ENCODE peak calls at places on chromosomes 7 and 10, in eight cellular contexts. N is prostate gland, D is choroid plexus epithelial cell, H is GM06990, T is AG04450, J is dorsolateral prefrontal cortex, U is tibial artery, Q is fibroblast of the aortic adventitia. S is an unnamed sample.

GRCh38 chr7:112770051-112770450 is 20.1 kb downstream of the TMEM168 start:
- DNase-seq in H (no peak), U (no peak), T (no peak), J (no peak), Q (no peak), D (no peak), N (peak; percentile 81), S (no peak)

GRCh38 chr7:102413611-102414010 is 17.4 kb downstream of the PRKRIP1 start:
- DNase-seq in U (no peak), D (no peak), J (no peak), H (no peak), Q (no peak), T (no peak), N (no peak), S (no peak)

GRCh38 chr10:48604408-48605263 is at the start of gene ARHGAP22:
- DNase-seq in H (no peak), T (no peak), D (no peak), N (no peak), U (peak; percentile 65), J (peak; percentile 75), Q (no peak), S (no peak)

GRCh38 chr7:71982847-71983246 is 429.3 kb downstream of the CALN1 start:
- DNase-seq in T (no peak), U (no peak), J (no peak), N (no peak), H (no peak), D (no peak), Q (no peak), S (no peak)

GRCh38 chr10:61189912-61190311 is 245.9 kb upstream of the RHOBTB1 start:
- DNase-seq in H (no peak), T (no peak), J (no peak), Q (no peak), U (no peak), D (no peak), N (no peak), S (no peak)

GRCh38 chr10:120982507-120982906 is 131.3 kb downstream of the WDR11 start:
- DNase-seq in N (no peak), D (no peak), H (no peak), J (no peak), T (no peak), U (no peak), Q (no peak), S (no peak)

GRCh38 chr10:111078505-111079185 is 1.8 kb downstream of the ADRA2A start:
- DNase-seq in T (no peak), Q (no peak), U (no peak), D (no peak), N (no peak), J (no peak), H (no peak), S (no peak)

GRCh38 chr10:84267503-84268126 is 22.8 kb downstream of the RGR start:
- DNase-seq in D (peak; percentile 77), T (no peak), U (no peak), N (no peak), Q (peak; percentile 42), J (no peak), H (peak; percentile 23), S (no peak)

GRCh38 chr10:30823651-30824050 is 194.1 kb upstream of the LYZL2 start:
- DNase-seq in T (no peak), H (no peak), D (no peak), U (no peak), Q (no peak), N (no peak), J (no peak), S (no peak)

GRCh38 chr10:86314616-86315520 is 51.7 kb downstream of the GRID1 start:
- DNase-seq in D (no peak), N (no peak), T (no peak), J (peak; percentile 30), U (no peak), Q (no peak), H (no peak), S (no peak)

GRCh38 chr7:41732279-41733062 is 29.6 kb upstream of the INHBA start:
- DNase-seq in Q (peak; percentile 54), H (no peak), J (no peak), U (no peak), D (peak; percentile 33), T (no peak), N (no peak), S (no peak)

GRCh38 chr7:93799750-93800357 is 90.7 kb downstream of the TFPI2 start:
- DNase-seq in T (no peak), H (no peak), D (peak; percentile 57), J (no peak), Q (peak; percentile 64), N (no peak), U (no peak), S (no peak)

GRCh38 chr7:150716368-150716767 is at the start of gene GIMAP1:
- DNase-seq in J (no peak), Q (no peak), D (no peak), N (no peak), T (no peak), H (no peak), U (peak; percentile 56), S (peak; percentile 44)

GRCh38 chr7:33185786-33186185 is 56.4 kb downstream of the BBS9 start:
- DNase-seq in D (peak; percentile 80), T (peak; percentile 10), H (no peak), U (no peak), J (no peak), N (no peak), Q (peak; percentile 77), S (no peak)

GRCh38 chr10:688621-689426 is 644 bp downstream of the DIP2C start:
- DNase-seq in D (peak; percentile 55), Q (peak; percentile 54), U (no peak), N (peak; percentile 41), H (no peak), J (no peak), T (no peak), S (no peak)

GRCh38 chr10:86254526-86255174 is 111.9 kb downstream of the GRID1 start:
- DNase-seq in D (no peak), Q (no peak), H (no peak), U (no peak), T (no peak), N (no peak), J (peak; percentile 44), S (no peak)

GRCh38 chr7:78634073-78634472 is 819.4 kb downstream of the MAGI2 start:
- DNase-seq in D (no peak), Q (no peak), J (no peak), N (no peak), T (no peak), U (no peak), H (no peak), S (no peak)

GRCh38 chr10:10579709-10580108 is 438.0 kb upstream of the CELF2 start:
- DNase-seq in H (no peak), N (no peak), Q (no peak), T (no peak), J (no peak), D (no peak), U (no peak), S (no peak)

GRCh38 chr10:65950075-65950474 is 975.8 kb upstream of the LRRTM3 start:
- DNase-seq in D (peak; percentile 9), J (no peak), U (no peak), H (no peak), Q (no peak), T (no peak), N (no peak), S (no peak)

GRCh38 chr10:58898854-58899573 is 277.4 kb upstream of the PHYHIPL start:
- DNase-seq in T (no peak), J (no peak), D (no peak), U (no peak), H (no peak), Q (no peak), N (no peak), S (no peak)

GRCh38 chr7:122802211-122802833 is 83.9 kb downstream of the CADPS2 start:
- DNase-seq in Q (no peak), N (peak; percentile 11), U (peak; percentile 23), J (no peak), T (no peak), H (no peak), D (peak; percentile 76), S (no peak)

GRCh38 chr7:122803851-122804250 is 82.4 kb downstream of the CADPS2 start:
- DNase-seq in D (no peak), J (no peak), Q (no peak), T (no peak), H (no peak), N (no peak), U (no peak), S (no peak)

GRCh38 chr7:122803323-122803722 is 82.9 kb downstream of the CADPS2 start:
- DNase-seq in H (no peak), J (no peak), D (peak; percentile 78), Q (peak; percentile 56), N (no peak), T (no peak), U (no peak), S (no peak)
- TF ChIP-seq CTCF in H (peak; percentile 51), J (peak; percentile 76), D (peak; percentile 84), Q (peak; percentile 61), N (peak; percentile 32), T (no peak), U (peak; percentile 33), S (peak; percentile 49)

GRCh38 chr10:13382759-13383753 is 35.0 kb upstream of the SEPHS1 start:
- DNase-seq in D (no peak), Q (no peak), U (no peak), H (no peak), T (no peak), J (no peak), N (peak; percentile 36), S (no peak)
- H3K4me3 ChIP-seq in D (no peak overlapping the region), Q (no peak overlapping the region), U (peak overlapping the region; percentile 36), H (no peak overlapping the region), T (no peak overlapping the region), J (peak overlapping the region; percentile 42), N (peak overlapping the region; percentile 25), S (no peak overlapping the region)

GRCh38 chr7:24587853-24588252 is 14.6 kb downstream of the PALS2 start:
- DNase-seq in U (no peak), T (no peak), D (peak; percentile 30), N (no peak), Q (peak; percentile 14), J (no peak), H (no peak), S (no peak)
- TF ChIP-seq CTCF in U (peak; percentile 31), T (peak; percentile 37), D (peak; percentile 63), N (no peak), Q (peak; percentile 34), J (no peak), H (peak; percentile 78), S (peak; percentile 75)

GRCh38 chr10:124066744-124067714 is 26.4 kb downstream of the CHST15 start:
- DNase-seq in J (no peak), D (no peak), T (no peak), Q (no peak), N (no peak), H (no peak), U (no peak), S (no peak)
- H3K4me3 ChIP-seq in J (no peak overlapping the region), D (no peak overlapping the region), T (no peak overlapping the region), Q (no peak overlapping the region), N (no peak overlapping the region), H (no peak overlapping the region), U (no peak overlapping the region), S (no peak overlapping the region)

DNA sequence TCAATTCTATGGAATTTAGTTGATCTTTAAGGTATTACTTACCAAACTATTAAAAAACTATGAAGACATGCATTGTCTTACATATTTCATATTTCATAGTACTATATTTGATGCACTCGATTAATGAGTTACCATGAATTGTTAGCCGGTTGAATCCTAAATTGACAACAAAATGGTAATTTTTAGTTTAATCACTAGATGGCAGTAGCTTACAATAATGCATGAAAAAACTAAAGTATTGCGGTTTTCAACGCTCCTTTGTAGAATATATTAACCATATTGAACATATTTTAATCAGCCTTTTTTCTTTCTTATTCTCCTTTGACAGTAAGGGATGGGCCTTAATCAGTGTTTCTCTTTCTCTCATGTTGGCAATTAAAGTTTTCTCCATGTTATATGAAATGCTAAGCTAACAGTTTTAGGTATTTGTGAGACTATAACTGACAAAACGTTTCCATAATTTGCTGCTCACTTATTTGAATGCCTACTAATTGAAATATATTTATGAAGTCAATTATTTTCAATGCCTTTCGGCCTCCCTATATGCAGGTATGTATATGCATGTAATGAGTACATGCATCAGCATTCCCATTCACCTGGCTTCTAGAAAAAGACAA is 48.5 kb upstream of the ARL4A start:
- DNase-seq in U (no peak), H (no peak), D (peak; percentile 64), J (no peak), Q (peak; percentile 62), N (no peak), T (no peak), S (peak; percentile 15)
- TF ChIP-seq CTCF in U (peak; percentile 62), H (peak; percentile 33), D (peak; percentile 59), J (peak; percentile 88), Q (peak; percentile 50), N (peak; percentile 52), T (peak; percentile 62), S (peak; percentile 39)

S was measured in GM12864.